ENCODE peak calls at places on chromosomes 7 and 10, in five cellular contexts. G, Z, W, L and O are unnamed samples.

GRCh38 chr7:50287121-50287520 is 17.4 kb upstream of the IKZF1 start:
- DNase-seq in G (no peak), Z (no peak), W (no peak), L (no peak), O (no peak)

GRCh38 chr7:94998951-94999350 is 91.6 kb downstream of the PPP1R9A start:
- DNase-seq in G (no peak), Z (no peak), W (no peak), L (no peak), O (no peak)

GRCh38 chr7:94904982-94905381 is 2.4 kb upstream of the PPP1R9A start:
- DNase-seq in G (no peak), Z (no peak), W (no peak), L (no peak), O (no peak)

GRCh38 chr7:106462365-106462859 is 177.6 kb upstream of the NAMPT start:
- DNase-seq in G (no peak), Z (peak), W (peak), L (peak), O (peak)

GRCh38 chr10:49602380-49603023 is 7.6 kb upstream of the SLC18A3 start:
- DNase-seq in G (no peak), Z (no peak), W (no peak), L (no peak), O (no peak)

GRCh38 chr7:55548295-55548731 is 24.0 kb downstream of the VOPP1 start:
- DNase-seq in G (no peak), Z (no peak), W (no peak), L (no peak), O (no peak)

GRCh38 chr10:114151486-114151885 is 22.5 kb downstream of the CCDC186 start:
- DNase-seq in G (no peak), Z (peak), W (no peak), L (no peak), O (no peak)

GRCh38 chr7:11213246-11213645 is 239.6 kb downstream of the PHF14 start:
- DNase-seq in G (no peak), Z (no peak), W (no peak), L (no peak), O (no peak)

GRCh38 chr10:93072713-93073538 is 767 bp upstream of the CYP26A1 start:
- DNase-seq in G (no peak), Z (no peak), W (no peak), L (peak), O (no peak)

GRCh38 chr7:158805937-158806336 is 23.4 kb downstream of the ESYT2 start:
- DNase-seq in G (no peak), Z (no peak), W (no peak), L (peak), O (no peak)

GRCh38 chr7:518630-519428 is 817 bp downstream of the PDGFA start:
- DNase-seq in G (peak), Z (peak), W (peak), L (peak), O (peak)

GRCh38 chr7:150450491-150450992 is at the start of gene GIMAP8:
- DNase-seq in G (peak), Z (no peak), W (peak), L (peak), O (no peak)

GRCh38 chr10:34757933-34758332 is 57.2 kb downstream of the PARD3 start:
- DNase-seq in G (no peak), Z (no peak), W (no peak), L (no peak), O (no peak)

GRCh38 chr7:42254217-42254616 is 17.2 kb upstream of the GLI3 start:
- DNase-seq in G (no peak), Z (peak), W (no peak), L (no peak), O (no peak)

GRCh38 chr7:6640246-6640721 is 3.2 kb downstream of the ZNF316 start:
- DNase-seq in G (no peak), Z (peak), W (peak), L (peak), O (no peak)